ENCODE peak calls at places on chromosomes 16 and 17, in eight cellular contexts. F is aorta, Z is H1, C is Panc1, O is SK-N-SH, Q is trophoblast cell, D is colonic mucosa, X is heart right ventricle. G is an unnamed sample. For H3K4me1, the result is how much of the 10 kb centered on the place peaks cover.

GRCh38 chr16:46482895-46483294 is 138.3 kb downstream of the SHCBP1 start:
- DNase-seq in F (no peak), Z (no peak), C (no peak), O (peak), Q (no peak), D (no peak), X (no peak), G (no peak)

GRCh38 chr16:83615553-83615952 is 192.2 kb upstream of the HSBP1 start:
- DNase-seq in F (no peak), Z (no peak), C (no peak), O (no peak), Q (no peak), D (no peak), X (no peak), G (no peak)

GRCh38 chr16:86317617-86318021 is 192.7 kb upstream of the FOXF1 start:
- DNase-seq in F (peak), Z (no peak), C (no peak), O (no peak), Q (no peak), D (no peak), X (no peak), G (no peak)

GRCh38 chr17:58161566-58161965 is 5.2 kb upstream of the OR4D2 start:
- DNase-seq in F (no peak), Z (no peak), C (no peak), O (no peak), Q (no peak), D (no peak), X (no peak), G (no peak)

GRCh38 chr17:83007504-83008475 is 71.6 kb upstream of the METRNL start:
- DNase-seq in F (no peak), Z (no peak), C (no peak), O (peak), Q (no peak), D (no peak), X (no peak), G (no peak)

GRCh38 chr17:43477832-43478634 is 5.7 kb upstream of the DHX8 start:
- DNase-seq in F (no peak), Z (no peak), C (no peak), O (no peak), Q (no peak), D (no peak), X (no peak), G (no peak)

GRCh38 chr17:66673668-66674276 is 161.1 kb upstream of the CACNG5 start:
- DNase-seq in F (no peak), Z (peak), C (no peak), O (peak), Q (peak), D (peak), X (no peak), G (peak)

GRCh38 chr17:38709864-38710602 is 5.0 kb downstream of the MLLT6 start:
- DNase-seq in F (no peak), Z (no peak), C (no peak), O (no peak), Q (no peak), D (no peak), X (no peak), G (no peak)

GRCh38 chr16:77696149-77696548 is 26.2 kb upstream of the NUDT7 start:
- DNase-seq in F (no peak), Z (no peak), C (no peak), O (no peak), Q (no peak), D (no peak), X (no peak), G (no peak)

GRCh38 chr16:84478172-84478948 is 26.1 kb downstream of the MEAK7 start:
- DNase-seq in F (peak), Z (no peak), C (no peak), O (no peak), Q (no peak), D (no peak), X (no peak), G (no peak)

GRCh38 chr16:51237861-51238378 is 86.8 kb upstream of the SALL1 start:
- DNase-seq in F (no peak), Z (no peak), C (no peak), O (no peak), Q (no peak), D (no peak), X (no peak), G (no peak)

GRCh38 chr16:86432691-86433090 is 77.6 kb upstream of the FOXF1 start:
- DNase-seq in F (no peak), Z (no peak), C (no peak), O (no peak), Q (no peak), D (peak), X (no peak), G (no peak)

GRCh38 chr17:28574536-28574935 is 2.2 kb downstream of the ALDOC start:
- DNase-seq in F (no peak), Z (no peak), C (no peak), O (no peak), Q (no peak), D (no peak), X (peak), G (no peak)

GRCh38 chr16:67431077-67431804 is at the start of gene HSD11B2:
- DNase-seq in F (peak), Z (no peak), C (no peak), O (peak), Q (peak), D (peak), X (peak), G (no peak)

GRCh38 chr17:76251478-76252039 is 11.3 kb upstream of the RNF157 start:
- DNase-seq in F (peak), Z (no peak), C (no peak), O (no peak), Q (peak), D (peak), X (no peak), G (no peak)

GRCh38 chr16:15973460-15973859 is 24.0 kb downstream of the ABCC1 start:
- DNase-seq in F (no peak), Z (no peak), C (no peak), O (no peak), Q (peak), D (no peak), X (no peak), G (no peak)

GRCh38 chr17:34257299-34257985 is 2.4 kb downstream of the CCL2 start:
- DNase-seq in F (no peak), Z (no peak), C (no peak), O (no peak), Q (no peak), D (no peak), X (no peak), G (no peak)

GRCh38 chr17:42321555-42321954 is 33.3 kb downstream of the STAT5A start:
- DNase-seq in F (peak), Z (no peak), C (no peak), O (no peak), Q (no peak), D (no peak), X (no peak), G (no peak)

GRCh38 chr17:80125656-80126448 is 21.1 kb downstream of the EIF4A3 start:
- DNase-seq in F (peak), Z (no peak), C (no peak), O (no peak), Q (peak), D (no peak), X (no peak), G (no peak)

DNA sequence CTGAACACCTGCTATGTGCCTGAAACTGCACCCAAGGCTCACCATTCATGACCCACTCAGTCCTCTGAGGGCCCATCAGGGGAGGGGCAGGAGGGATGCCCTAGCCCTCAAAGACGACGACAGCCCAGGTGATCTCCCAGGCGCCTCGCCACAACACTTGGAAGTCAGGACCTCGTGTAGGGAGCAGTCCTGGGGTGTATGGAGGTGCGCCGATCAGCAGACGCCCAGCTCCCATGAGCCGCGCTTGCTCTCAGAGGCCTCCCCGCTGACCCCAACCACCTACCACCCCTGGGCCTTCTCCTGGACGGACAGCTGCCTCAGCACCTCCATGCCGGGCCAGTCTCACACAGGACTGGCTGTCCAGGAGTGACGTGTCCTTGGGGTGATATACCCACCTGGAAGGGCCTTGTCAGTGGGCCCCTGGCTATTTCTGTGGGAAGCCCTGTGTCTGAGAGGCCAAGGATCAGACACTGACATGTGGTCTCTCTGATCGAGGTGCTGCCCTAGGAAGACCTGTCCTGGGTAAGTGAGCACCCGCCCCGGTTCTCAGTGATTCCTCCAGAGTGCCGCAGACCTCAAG is 26.7 kb downstream of the KDM8 start:
- DNase-seq in F (peak), Z (no peak), C (no peak), O (no peak), Q (no peak), D (no peak), X (no peak), G (no peak)
- H3K4me1 ChIP-seq in F (under half), Z (under half), C (under half), O (under half), Q (under half), D (under half), X (under half), G (under half)

GRCh38 chr17:47733414-47734288 is 615 bp downstream of the TBX21 start:
- DNase-seq in F (peak), Z (no peak), C (no peak), O (peak), Q (no peak), D (no peak), X (no peak), G (no peak)

GRCh38 chr17:47735536-47736011 is 2.5 kb downstream of the TBX21 start:
- DNase-seq in F (peak), Z (no peak), C (no peak), O (peak), Q (no peak), D (no peak), X (no peak), G (no peak)

GRCh38 chr17:47736501-47737211 is 3.6 kb downstream of the TBX21 start:
- DNase-seq in F (peak), Z (no peak), C (no peak), O (no peak), Q (no peak), D (no peak), X (no peak), G (no peak)

GRCh38 chr17:47733047-47733413 is at the start of gene TBX21:
- DNase-seq in F (peak), Z (no peak), C (no peak), O (peak), Q (peak), D (peak), X (peak), G (no peak)

DNA sequence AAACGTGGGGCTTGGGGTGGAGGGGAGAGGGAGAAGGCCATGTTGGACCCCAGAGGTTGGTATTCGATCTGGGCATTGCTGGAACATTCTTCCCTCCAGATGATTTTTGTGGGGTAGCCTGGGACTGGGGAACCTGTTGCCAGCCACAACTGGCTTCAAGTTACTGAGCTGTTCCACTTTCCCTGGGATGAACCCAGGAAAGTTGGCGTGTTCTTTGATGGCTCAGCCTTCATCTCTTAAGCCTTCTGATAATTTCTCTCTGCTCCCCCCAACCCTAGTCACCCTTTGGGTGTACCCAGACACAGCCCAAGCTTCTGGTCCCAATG is 2.1 kb downstream of the TBX21 start:
- DNase-seq in F (no peak), Z (no peak), C (no peak), O (no peak), Q (no peak), D (no peak), X (no peak), G (no peak)
- H3K27ac ChIP-seq in F (no peak), Z (no peak), C (no peak), O (no peak), Q (no peak), D (no peak), X (no peak), G (no peak)

GRCh38 chr17:81932333-81932983 is 4.6 kb downstream of the PYCR1 start:
- DNase-seq in F (no peak), Z (no peak), C (no peak), O (no peak), Q (no peak), D (peak), X (no peak), G (no peak)

GRCh38 chr17:81929253-81930141 is 2.0 kb upstream of the MAFG start:
- DNase-seq in F (peak), Z (no peak), C (no peak), O (no peak), Q (peak), D (no peak), X (no peak), G (no peak)

GRCh38 chr17:81930142-81931125 is 2.9 kb upstream of the MAFG start:
- DNase-seq in F (no peak), Z (no peak), C (no peak), O (no peak), Q (no peak), D (peak), X (no peak), G (no peak)

GRCh38 chr17:81931557-81932332 is 4.2 kb upstream of the MAFG start:
- DNase-seq in F (no peak), Z (no peak), C (no peak), O (no peak), Q (no peak), D (no peak), X (no peak), G (no peak)

DNA sequence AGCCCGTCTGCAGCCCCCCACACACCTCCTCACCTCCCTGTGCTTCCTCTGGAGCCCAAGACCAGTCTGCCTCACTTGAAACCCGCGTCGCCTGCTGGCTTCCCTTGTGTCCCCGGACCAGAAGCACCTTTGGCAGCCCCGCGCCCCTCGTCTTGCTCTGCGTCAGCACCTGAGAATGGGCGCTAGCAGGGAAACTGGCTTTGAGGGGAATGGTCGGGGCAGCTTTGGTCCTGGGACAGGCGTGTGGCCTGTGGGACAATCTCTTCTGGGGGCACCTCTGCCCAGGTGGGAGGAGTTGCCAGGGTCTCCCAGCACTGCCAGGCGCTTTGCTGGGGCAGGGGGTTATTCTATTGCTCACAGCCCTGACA is 3.6 kb upstream of the MAFG start:
- DNase-seq in F (no peak), Z (no peak), C (no peak), O (no peak), Q (no peak), D (no peak), X (no peak), G (no peak)
- H3K4me1 ChIP-seq in F (under half), Z (under half), C (under half), O (under half), Q (under half), D (under half), X (under half), G (under half)

GRCh38 chr17:17481860-17482259 is 5.1 kb downstream of the MED9 start:
- DNase-seq in F (no peak), Z (no peak), C (no peak), O (no peak), Q (no peak), D (no peak), X (no peak), G (no peak)

GRCh38 chr17:17480593-17481148 is 3.9 kb downstream of the MED9 start:
- DNase-seq in F (no peak), Z (no peak), C (no peak), O (no peak), Q (no peak), D (no peak), X (no peak), G (no peak)

GRCh38 chr17:17484451-17484899 is 7.7 kb downstream of the MED9 start:
- DNase-seq in F (no peak), Z (no peak), C (no peak), O (no peak), Q (no peak), D (no peak), X (no peak), G (no peak)

GRCh38 chr17:17487998-17488397 is 8.2 kb downstream of the RASD1 start:
- DNase-seq in F (no peak), Z (no peak), C (no peak), O (no peak), Q (no peak), D (no peak), X (no peak), G (no peak)

DNA sequence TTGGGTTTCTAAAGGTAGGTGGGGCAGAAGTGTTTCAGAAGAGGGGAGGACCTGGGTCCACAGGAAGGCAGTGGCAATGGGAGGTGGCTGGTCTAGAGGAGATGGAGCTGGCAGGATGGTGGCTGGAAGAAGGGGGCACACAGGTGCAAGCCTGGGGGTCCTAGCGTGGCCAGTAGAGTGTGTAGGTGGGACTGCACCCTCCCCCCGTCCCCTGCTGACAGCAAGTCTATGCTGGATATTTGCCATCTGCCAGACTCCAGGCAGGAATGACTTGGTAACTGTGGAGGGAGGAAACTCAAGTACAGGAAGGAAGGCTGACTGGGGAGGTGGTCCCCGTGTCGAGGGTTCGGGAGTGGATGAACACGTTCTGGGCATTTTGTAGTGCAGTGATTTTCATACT is 8.6 kb downstream of the MED9 start:
- DNase-seq in F (no peak), Z (no peak), C (no peak), O (no peak), Q (no peak), D (no peak), X (no peak), G (no peak)
- H3K27ac ChIP-seq in F (no peak), Z (no peak), C (no peak), O (no peak), Q (no peak), D (no peak), X (peak), G (no peak)

DNA sequence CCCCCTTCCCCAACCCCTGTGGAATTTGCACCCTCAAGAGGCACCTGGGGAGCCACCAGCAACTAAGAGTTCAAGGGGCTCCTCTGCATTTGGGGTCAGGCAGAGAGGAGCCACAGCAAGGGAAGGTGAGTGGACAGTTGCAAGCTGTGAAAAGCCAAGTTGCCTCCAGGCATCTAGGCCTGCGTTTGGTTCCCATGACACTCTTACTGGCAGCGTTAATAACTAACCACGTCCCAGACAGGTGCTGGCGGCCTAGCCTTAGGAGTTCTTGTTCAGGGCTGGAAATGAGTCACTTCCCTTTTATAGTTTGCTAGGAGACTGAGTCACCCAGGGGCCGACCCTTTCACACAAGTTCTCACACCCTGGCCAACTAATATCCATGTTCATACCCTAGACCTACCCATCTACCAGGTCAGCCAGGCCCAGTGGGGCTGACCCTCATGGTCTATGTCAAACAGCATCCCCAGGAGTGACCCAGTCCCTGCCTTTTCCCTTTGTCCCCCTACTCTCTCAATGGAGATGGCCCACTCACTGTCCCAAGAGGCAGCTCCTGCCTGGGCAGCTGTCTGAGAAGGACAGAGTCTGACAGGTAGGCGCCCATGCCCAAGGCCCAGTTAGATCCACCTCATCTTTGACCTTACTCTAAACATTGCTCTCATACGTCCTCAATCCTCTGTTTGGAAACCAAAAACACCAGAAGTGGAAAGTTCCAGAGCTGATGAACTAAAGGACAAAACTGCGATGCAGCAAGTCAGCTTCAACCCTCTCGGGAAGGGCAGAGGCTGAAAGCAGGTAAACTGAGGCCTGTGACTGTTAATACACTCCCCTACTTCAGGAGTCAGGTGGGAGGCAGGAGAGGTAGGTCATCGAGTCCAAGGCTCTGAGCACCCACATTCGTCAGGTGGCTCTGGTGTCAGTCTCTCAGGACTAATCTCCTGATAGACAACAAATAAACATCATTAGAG is 300.6 kb downstream of the SOX9 start:
- DNase-seq in F (no peak), Z (no peak), C (peak), O (no peak), Q (peak), D (peak), X (no peak), G (no peak)
- H3K4me1 ChIP-seq in F (under half), Z (under half), C (half or more), O (under half), Q (under half), D (under half), X (under half), G (under half)